ENCODE peak calls at places on chromosomes 2 and 18, in five cellular contexts. One of them, this sample, is unnamed.

GRCh38 chr2:130875935-130876334 is 39.2 kb downstream of the ARHGEF4 start:
- DNase-seq in epithelial cell of esophagus: no peak
- DNase-seq in A549: no peak
- DNase-seq in adrenal gland: no peak
- DNase-seq in fibroblast of mammary gland: no peak
- DNase-seq in this sample: no peak

GRCh38 chr2:215528555-215528954 is 92.7 kb upstream of the FN1 start:
- DNase-seq in fibroblast of mammary gland: peak
- DNase-seq in A549: peak
- DNase-seq in adrenal gland: no peak
- DNase-seq in epithelial cell of esophagus: peak
- DNase-seq in this sample: no peak

GRCh38 chr2:8566788-8567468 is 114.9 kb upstream of the ID2 start:
- DNase-seq in adrenal gland: no peak
- DNase-seq in fibroblast of mammary gland: no peak
- DNase-seq in A549: no peak
- DNase-seq in epithelial cell of esophagus: no peak
- DNase-seq in this sample: no peak

GRCh38 chr2:74286725-74287124 is 56.5 kb downstream of the SLC4A5 start:
- DNase-seq in adrenal gland: no peak
- DNase-seq in fibroblast of mammary gland: peak
- DNase-seq in epithelial cell of esophagus: no peak
- DNase-seq in A549: no peak
- DNase-seq in this sample: no peak

GRCh38 chr2:38394041-38394440 is 17.0 kb upstream of the ATL2 start:
- DNase-seq in A549: no peak
- DNase-seq in epithelial cell of esophagus: no peak
- DNase-seq in fibroblast of mammary gland: no peak
- DNase-seq in adrenal gland: no peak
- DNase-seq in this sample: no peak

GRCh38 chr2:109674894-109675534 is 60.9 kb downstream of the SOWAHC start:
- DNase-seq in fibroblast of mammary gland: no peak
- DNase-seq in epithelial cell of esophagus: no peak
- DNase-seq in A549: no peak
- DNase-seq in adrenal gland: no peak
- DNase-seq in this sample: no peak

GRCh38 chr2:116269040-116269439 is 1545.5 kb upstream of the DDX18 start:
- DNase-seq in fibroblast of mammary gland: no peak
- DNase-seq in A549: no peak
- DNase-seq in epithelial cell of esophagus: no peak
- DNase-seq in adrenal gland: no peak
- DNase-seq in this sample: no peak

GRCh38 chr18:11518788-11519685 is 90.4 kb upstream of the SLC35G4 start:
- DNase-seq in adrenal gland: peak
- DNase-seq in fibroblast of mammary gland: peak
- DNase-seq in epithelial cell of esophagus: peak
- DNase-seq in A549: peak
- DNase-seq in this sample: peak

GRCh38 chr2:172219201-172219600 is 116.5 kb upstream of the DLX2 start:
- DNase-seq in fibroblast of mammary gland: no peak
- DNase-seq in epithelial cell of esophagus: no peak
- DNase-seq in adrenal gland: no peak
- DNase-seq in A549: no peak
- DNase-seq in this sample: no peak

GRCh38 chr2:108968619-108969018 is 20.4 kb downstream of the EDAR start:
- DNase-seq in A549: no peak
- DNase-seq in fibroblast of mammary gland: no peak
- DNase-seq in adrenal gland: no peak
- DNase-seq in epithelial cell of esophagus: peak
- DNase-seq in this sample: no peak

GRCh38 chr2:181281206-181281832 is 175.9 kb upstream of the ITGA4 start:
- DNase-seq in adrenal gland: no peak
- DNase-seq in epithelial cell of esophagus: no peak
- DNase-seq in fibroblast of mammary gland: no peak
- DNase-seq in A549: no peak
- DNase-seq in this sample: peak

GRCh38 chr18:13577091-13577697 is 149.2 kb downstream of the FAM210A start:
- DNase-seq in fibroblast of mammary gland: peak
- DNase-seq in epithelial cell of esophagus: no peak
- DNase-seq in adrenal gland: no peak
- DNase-seq in A549: no peak
- DNase-seq in this sample: no peak

GRCh38 chr18:74378179-74378682 is 62.6 kb downstream of the C18orf63 start:
- DNase-seq in A549: no peak
- DNase-seq in adrenal gland: no peak
- DNase-seq in fibroblast of mammary gland: peak
- DNase-seq in epithelial cell of esophagus: no peak
- DNase-seq in this sample: peak

GRCh38 chr2:188395903-188396699 is 104.4 kb downstream of the GULP1 start:
- DNase-seq in fibroblast of mammary gland: no peak
- DNase-seq in A549: no peak
- DNase-seq in adrenal gland: no peak
- DNase-seq in epithelial cell of esophagus: no peak
- DNase-seq in this sample: peak

GRCh38 chr2:27737676-27738348 is 33.7 kb upstream of the MRPL33 start:
- DNase-seq in adrenal gland: peak
- DNase-seq in fibroblast of mammary gland: peak
- DNase-seq in A549: peak
- DNase-seq in epithelial cell of esophagus: peak
- DNase-seq in this sample: no peak

GRCh38 chr18:59744271-59744721 is 47.1 kb upstream of the CCBE1 start:
- DNase-seq in epithelial cell of esophagus: peak
- DNase-seq in fibroblast of mammary gland: peak
- DNase-seq in A549: peak
- DNase-seq in adrenal gland: no peak
- DNase-seq in this sample: no peak

GRCh38 chr2:158486970-158487325 is 30.2 kb downstream of the PKP4 start:
- DNase-seq in adrenal gland: no peak
- DNase-seq in fibroblast of mammary gland: peak
- DNase-seq in A549: no peak
- DNase-seq in epithelial cell of esophagus: peak
- DNase-seq in this sample: no peak

GRCh38 chr2:3127710-3128109 is 249.9 kb downstream of the EIPR1 start:
- DNase-seq in fibroblast of mammary gland: no peak
- DNase-seq in adrenal gland: no peak
- DNase-seq in A549: no peak
- DNase-seq in epithelial cell of esophagus: no peak
- DNase-seq in this sample: no peak

GRCh38 chr18:4286256-4286655 is 168.9 kb downstream of the DLGAP1 start:
- DNase-seq in A549: no peak
- DNase-seq in epithelial cell of esophagus: no peak
- DNase-seq in adrenal gland: no peak
- DNase-seq in fibroblast of mammary gland: no peak
- DNase-seq in this sample: no peak

GRCh38 chr2:207624170-207625013 is 802 bp downstream of the METTL21A start:
- DNase-seq in fibroblast of mammary gland: peak
- DNase-seq in adrenal gland: peak
- DNase-seq in epithelial cell of esophagus: peak
- DNase-seq in A549: peak
- DNase-seq in this sample: peak

GRCh38 chr2:67952066-67952465 is 110.7 kb downstream of the C1D start:
- DNase-seq in adrenal gland: no peak
- DNase-seq in epithelial cell of esophagus: peak
- DNase-seq in fibroblast of mammary gland: no peak
- DNase-seq in A549: no peak
- DNase-seq in this sample: no peak

GRCh38 chr18:58556333-58557012 is 72.4 kb downstream of the ALPK2 start:
- DNase-seq in fibroblast of mammary gland: no peak
- DNase-seq in A549: no peak
- DNase-seq in adrenal gland: no peak
- DNase-seq in epithelial cell of esophagus: no peak
- DNase-seq in this sample: no peak

GRCh38 chr2:112794131-112794733 is 9.9 kb upstream of the IL1A start:
- DNase-seq in epithelial cell of esophagus: peak
- DNase-seq in fibroblast of mammary gland: peak
- DNase-seq in adrenal gland: peak
- DNase-seq in A549: peak
- DNase-seq in this sample: no peak

GRCh38 chr2:98869272-98869641 is 66.8 kb downstream of the CRACDL start:
- DNase-seq in epithelial cell of esophagus: peak
- DNase-seq in adrenal gland: no peak
- DNase-seq in A549: peak
- DNase-seq in fibroblast of mammary gland: no peak
- DNase-seq in this sample: no peak

GRCh38 chr2:170162261-170162612 is 15.7 kb upstream of the MYO3B start:
- DNase-seq in epithelial cell of esophagus: peak
- DNase-seq in adrenal gland: no peak
- DNase-seq in fibroblast of mammary gland: peak
- DNase-seq in A549: no peak
- DNase-seq in this sample: no peak

GRCh38 chr18:63953811-63954210 is 4.7 kb downstream of the HMSD start:
- DNase-seq in epithelial cell of esophagus: no peak
- DNase-seq in adrenal gland: no peak
- DNase-seq in A549: no peak
- DNase-seq in fibroblast of mammary gland: no peak
- DNase-seq in this sample: no peak

DNA sequence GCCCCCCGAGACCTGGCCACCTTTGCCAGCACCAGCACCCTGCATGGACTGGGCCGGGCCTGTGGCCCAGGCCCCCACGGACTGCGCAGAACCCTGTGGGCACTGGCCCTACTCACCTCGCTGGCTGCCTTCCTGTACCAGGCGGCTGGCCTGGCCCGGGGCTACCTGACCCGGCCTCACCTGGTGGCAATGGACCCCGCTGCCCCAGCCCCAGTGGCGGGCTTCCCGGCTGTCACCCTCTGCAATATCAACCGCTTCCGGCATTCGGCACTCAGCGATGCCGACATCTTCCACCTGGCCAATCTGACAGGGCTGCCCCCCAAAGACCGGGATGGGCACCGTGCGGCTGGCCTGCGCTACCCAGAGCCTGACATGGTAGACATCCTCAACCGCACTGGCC is 554 bp downstream of the ASIC4 start:
- DNase-seq in A549: no peak
- DNase-seq in epithelial cell of esophagus: no peak
- DNase-seq in adrenal gland: no peak
- DNase-seq in fibroblast of mammary gland: no peak
- DNase-seq in this sample: no peak
- H3K4me3 ChIP-seq in A549: no peak
- H3K4me3 ChIP-seq in epithelial cell of esophagus: no peak
- H3K4me3 ChIP-seq in adrenal gland: no peak
- H3K4me3 ChIP-seq in fibroblast of mammary gland: no peak
- H3K4me3 ChIP-seq in this sample: no peak

GRCh38 chr2:144515694-144516416 is 4.1 kb downstream of the ZEB2 start:
- DNase-seq in fibroblast of mammary gland: peak
- DNase-seq in A549: peak
- DNase-seq in epithelial cell of esophagus: no peak
- DNase-seq in adrenal gland: peak
- DNase-seq in this sample: no peak

GRCh38 chr2:144513388-144514100 is 6.4 kb downstream of the ZEB2 start:
- DNase-seq in A549: no peak
- DNase-seq in epithelial cell of esophagus: no peak
- DNase-seq in fibroblast of mammary gland: peak
- DNase-seq in adrenal gland: peak
- DNase-seq in this sample: no peak

GRCh38 chr2:144514731-144515424 is 5.0 kb downstream of the ZEB2 start:
- DNase-seq in A549: no peak
- DNase-seq in adrenal gland: no peak
- DNase-seq in fibroblast of mammary gland: no peak
- DNase-seq in epithelial cell of esophagus: no peak
- DNase-seq in this sample: no peak

GRCh38 chr2:144516417-144516980 is 3.4 kb downstream of the ZEB2 start:
- DNase-seq in fibroblast of mammary gland: no peak
- DNase-seq in A549: peak
- DNase-seq in epithelial cell of esophagus: no peak
- DNase-seq in adrenal gland: peak
- DNase-seq in this sample: no peak

GRCh38 chr2:144515425-144515693 is 4.6 kb downstream of the ZEB2 start:
- DNase-seq in fibroblast of mammary gland: no peak
- DNase-seq in epithelial cell of esophagus: no peak
- DNase-seq in A549: no peak
- DNase-seq in adrenal gland: no peak
- DNase-seq in this sample: no peak
- H3K4me3 ChIP-seq in fibroblast of mammary gland: peak
- H3K4me3 ChIP-seq in epithelial cell of esophagus: no peak
- H3K4me3 ChIP-seq in A549: peak
- H3K4me3 ChIP-seq in adrenal gland: peak
- H3K4me3 ChIP-seq in this sample: no peak

GRCh38 chr2:209298601-209299000 is 125.2 kb upstream of the MAP2 start:
- DNase-seq in A549: no peak
- DNase-seq in epithelial cell of esophagus: no peak
- DNase-seq in adrenal gland: no peak
- DNase-seq in fibroblast of mammary gland: no peak
- DNase-seq in this sample: no peak
- H3K4me3 ChIP-seq in A549: no peak
- H3K4me3 ChIP-seq in epithelial cell of esophagus: no peak
- H3K4me3 ChIP-seq in adrenal gland: no peak
- H3K4me3 ChIP-seq in fibroblast of mammary gland: no peak
- H3K4me3 ChIP-seq in this sample: no peak

GRCh38 chr2:46984034-46984433 is 68.4 kb upstream of the MCFD2 start:
- DNase-seq in epithelial cell of esophagus: no peak
- DNase-seq in A549: no peak
- DNase-seq in adrenal gland: no peak
- DNase-seq in fibroblast of mammary gland: no peak
- DNase-seq in this sample: no peak

GRCh38 chr2:46984642-46985476 is 69.3 kb upstream of the MCFD2 start:
- DNase-seq in A549: peak
- DNase-seq in epithelial cell of esophagus: peak
- DNase-seq in adrenal gland: peak
- DNase-seq in fibroblast of mammary gland: peak
- DNase-seq in this sample: no peak

GRCh38 chr2:46983065-46983801 is 67.6 kb upstream of the MCFD2 start:
- DNase-seq in adrenal gland: no peak
- DNase-seq in A549: no peak
- DNase-seq in epithelial cell of esophagus: peak
- DNase-seq in fibroblast of mammary gland: peak
- DNase-seq in this sample: peak

GRCh38 chr2:46988230-46988629 is 72.6 kb upstream of the MCFD2 start:
- DNase-seq in A549: no peak
- DNase-seq in fibroblast of mammary gland: no peak
- DNase-seq in epithelial cell of esophagus: no peak
- DNase-seq in adrenal gland: no peak
- DNase-seq in this sample: no peak

DNA sequence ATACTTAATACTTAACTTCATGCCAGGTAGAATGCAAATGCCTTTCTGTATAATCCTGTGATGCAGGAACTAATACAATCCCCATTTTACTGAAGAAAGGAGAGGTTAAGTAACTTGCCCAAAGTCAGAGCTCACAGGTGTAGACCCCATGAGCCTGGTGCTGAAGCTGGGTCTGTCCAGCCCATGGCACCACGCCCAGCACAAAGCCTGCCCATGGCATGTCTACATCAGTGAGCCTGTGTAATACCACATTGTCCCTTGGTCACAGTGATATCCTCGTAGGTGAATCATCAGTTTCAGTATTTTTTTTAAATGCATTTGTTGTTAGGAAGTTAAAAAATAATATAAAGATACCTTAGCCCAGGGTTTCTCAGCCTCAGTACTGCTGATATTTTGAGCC is 69.9 kb upstream of the MCFD2 start:
- DNase-seq in epithelial cell of esophagus: peak
- DNase-seq in fibroblast of mammary gland: peak
- DNase-seq in adrenal gland: peak
- DNase-seq in A549: peak
- DNase-seq in this sample: no peak
- H3K4me3 ChIP-seq in epithelial cell of esophagus: no peak
- H3K4me3 ChIP-seq in fibroblast of mammary gland: no peak
- H3K4me3 ChIP-seq in adrenal gland: no peak
- H3K4me3 ChIP-seq in A549: no peak
- H3K4me3 ChIP-seq in this sample: no peak

This sample was measured in Jurkat, Clone E6-1.